ENCODE peak calls at places on chromosomes 7 and 10, in six cellular contexts. Y is stimulated activated CD4-positive, alpha-beta T cell treated with anti-CD3 and anti-CD28 coated beads, Interleukin-1b, Interleukin-23, amount 100 ng/mL, for 1 hour; N is IMR-90; X is fibroblast of mammary gland; F is Jurkat, Clone E6-1; E is OCI-LY7. A is an unnamed sample.

GRCh38 chr7:45000096-45001032 is at the start of gene CCM2:
- DNase-seq in Y (no peak), N (peak), X (peak), F (no peak), E (peak), A (peak)

GRCh38 chr7:133265821-133266220 is 12.9 kb downstream of the EXOC4 start:
- DNase-seq in Y (no peak), N (peak), X (no peak), F (no peak), E (no peak), A (no peak)

GRCh38 chr7:112398534-112398933 is 51.7 kb upstream of the IFRD1 start:
- DNase-seq in Y (no peak), N (no peak), X (no peak), F (peak), E (no peak), A (no peak)

GRCh38 chr7:31058122-31058521 is 6.0 kb downstream of the ADCYAP1R1 start:
- DNase-seq in Y (no peak), N (peak), X (peak), F (no peak), E (no peak), A (no peak)

GRCh38 chr7:155394413-155394812 is 63.5 kb upstream of the EN2 start:
- DNase-seq in Y (no peak), N (no peak), X (no peak), F (no peak), E (no peak), A (no peak)

GRCh38 chr7:114099337-114099736 is 180.5 kb upstream of the PPP1R3A start:
- DNase-seq in Y (no peak), N (no peak), X (no peak), F (no peak), E (no peak), A (no peak)

GRCh38 chr7:93117852-93118530 is at the start of gene SAMD9:
- DNase-seq in Y (peak), N (peak), X (peak), F (peak), E (peak), A (peak)

GRCh38 chr7:40058636-40059035 is 75.8 kb downstream of the MPLKIP start:
- DNase-seq in Y (no peak), N (peak), X (peak), F (no peak), E (no peak), A (no peak)

GRCh38 chr10:6195376-6195775 is 7.4 kb upstream of the PFKFB3 start:
- DNase-seq in Y (no peak), N (peak), X (peak), F (no peak), E (no peak), A (no peak)

GRCh38 chr10:1166101-1166827 is 110.1 kb downstream of the WDR37 start:
- DNase-seq in Y (no peak), N (no peak), X (no peak), F (no peak), E (no peak), A (no peak)

A was measured in GM12865.